ENCODE peak calls at places on chromosomes 1 and 21, in nine cellular contexts. H, R, T, X, Q, O, B, D and Y are unnamed samples.

GRCh38 chr1:227733751-227734545 is 1.2 kb downstream of the JMJD4 start:
- DNase-seq in H (no peak), R (no peak), T (no peak), X (no peak), Q (no peak), O (no peak), B (no peak), D (no peak), Y (no peak)

GRCh38 chr1:6499318-6499717 is 7.9 kb upstream of the PLEKHG5 start:
- DNase-seq in H (no peak), R (no peak), T (no peak), X (no peak), Q (no peak), O (no peak), B (no peak), D (no peak), Y (no peak)

GRCh38 chr21:36756527-36756926 is 57.6 kb downstream of the SIM2 start:
- DNase-seq in H (no peak), R (no peak), T (no peak), X (peak; percentile 90), Q (no peak), O (no peak), B (no peak), D (no peak), Y (no peak)

GRCh38 chr1:20199840-20200239 is 13.5 kb upstream of the PLA2G2C start:
- DNase-seq in H (no peak), R (no peak), T (no peak), X (no peak), Q (no peak), O (no peak), B (no peak), D (no peak), Y (no peak)

GRCh38 chr1:236636017-236636416 is 31.7 kb upstream of the HEATR1 start:
- DNase-seq in H (no peak), R (no peak), T (no peak), X (no peak), Q (no peak), O (no peak), B (no peak), D (no peak), Y (no peak)

GRCh38 chr1:159925713-159926066 is 383 bp upstream of the TAGLN2 start:
- DNase-seq in H (peak; percentile 59), R (no peak), T (no peak), X (no peak), Q (no peak), O (no peak), B (no peak), D (peak; percentile 55), Y (no peak)

GRCh38 chr1:104406731-104407130 is 657.0 kb downstream of the AMY1C start:
- DNase-seq in H (no peak), R (no peak), T (no peak), X (no peak), Q (no peak), O (no peak), B (no peak), D (no peak), Y (no peak)

GRCh38 chr1:232669981-232670763 is 40.2 kb upstream of the SIPA1L2 start:
- DNase-seq in H (no peak), R (no peak), T (no peak), X (no peak), Q (no peak), O (peak; percentile 81), B (no peak), D (no peak), Y (no peak)

GRCh38 chr1:64396817-64397216 is 73.1 kb upstream of the CACHD1 start:
- DNase-seq in H (no peak), R (no peak), T (no peak), X (no peak), Q (no peak), O (no peak), B (peak; percentile 26), D (no peak), Y (no peak)

GRCh38 chr1:8939362-8939995 is 6.2 kb upstream of the CA6 start:
- DNase-seq in H (no peak), R (no peak), T (no peak), X (peak; percentile 13), Q (no peak), O (no peak), B (no peak), D (no peak), Y (no peak)

GRCh38 chr1:31152181-31152768 is 86.8 kb upstream of the PUM1 start:
- DNase-seq in H (no peak), R (no peak), T (no peak), X (peak; percentile 93), Q (peak; percentile 79), O (no peak), B (peak; percentile 48), D (peak; percentile 73), Y (peak; percentile 47)